ENCODE peak calls at places on chromosomes 4 and X, in six cellular contexts. L, J, Y, A, D and E are unnamed samples.

GRCh38 chr4:30875659-30876269 is 155.6 kb downstream of the PCDH7 start:
- DNase-seq in L (no peak), J (no peak), Y (peak; percentile 74), A (peak; percentile 57), D (no peak), E (no peak)

GRCh38 chrX:18885317-18886004 is 98.5 kb downstream of the PHKA2 start:
- DNase-seq in L (no peak), J (no peak), Y (no peak), A (peak; percentile 33), D (no peak), E (no peak)

GRCh38 chrX:106728337-106728736 is 1.8 kb downstream of the RNF128 start:
- DNase-seq in L (no peak), J (no peak), Y (no peak), A (peak; percentile 25), D (no peak), E (no peak)

GRCh38 chr4:95250544-95251137 is 298.1 kb downstream of the UNC5C start:
- DNase-seq in L (no peak), J (no peak), Y (peak; percentile 68), A (no peak), D (no peak), E (peak; percentile 95)

GRCh38 chr4:3522651-3523050 is 9.6 kb downstream of the LRPAP1 start:
- DNase-seq in L (no peak), J (no peak), Y (no peak), A (no peak), D (no peak), E (no peak)

GRCh38 chr4:186132577-186133277 is 28.2 kb downstream of the FAM149A start:
- DNase-seq in L (no peak), J (no peak), Y (peak; percentile 50), A (peak; percentile 24), D (no peak), E (no peak)

GRCh38 chr4:101282076-101282844 is 65.1 kb downstream of the PPP3CA start:
- DNase-seq in L (peak; percentile 44), J (no peak), Y (no peak), A (no peak), D (no peak), E (no peak)

GRCh38 chr4:79979785-79980437 is 93.1 kb downstream of the ANTXR2 start:
- DNase-seq in L (no peak), J (no peak), Y (no peak), A (no peak), D (no peak), E (no peak)

GRCh38 chr4:73446336-73446938 is 10.4 kb downstream of the AFP start:
- DNase-seq in L (peak; percentile 22), J (no peak), Y (peak; percentile 68), A (peak; percentile 65), D (no peak), E (no peak)

GRCh38 chr4:130257271-130257670 is 1161.3 kb downstream of the C4orf33 start:
- DNase-seq in L (no peak), J (no peak), Y (peak; percentile 95), A (peak; percentile 50), D (no peak), E (no peak)

GRCh38 chr4:143352052-143352451 is 15.4 kb downstream of the GAB1 start:
- DNase-seq in L (no peak), J (no peak), Y (peak; percentile 52), A (no peak), D (no peak), E (peak; percentile 88)